ENCODE peak calls at places on chromosomes 13 and 19, in eight cellular contexts. One of them, this sample, is unnamed.

GRCh38 chr13:77136902-77137420 is 110.0 kb upstream of the FBXL3 start:
- DNase-seq in fibroblast of lung: peak
- DNase-seq in endodermal cell: no peak
- DNase-seq in right atrium auricular region: no peak
- DNase-seq in esophagus squamous epithelium: no peak
- DNase-seq in AG04450: peak
- DNase-seq in left lung: no peak
- DNase-seq in brain microvascular endothelial cell: peak
- DNase-seq in this sample: no peak

GRCh38 chr13:20198781-20199180 is 6.0 kb upstream of the GJB2 start:
- DNase-seq in left lung: no peak
- DNase-seq in fibroblast of lung: no peak
- DNase-seq in right atrium auricular region: no peak
- DNase-seq in endodermal cell: no peak
- DNase-seq in brain microvascular endothelial cell: no peak
- DNase-seq in AG04450: no peak
- DNase-seq in esophagus squamous epithelium: no peak
- DNase-seq in this sample: peak

GRCh38 chr19:40791349-40791748 is 7.6 kb upstream of the EGLN2 start:
- DNase-seq in fibroblast of lung: no peak
- DNase-seq in endodermal cell: no peak
- DNase-seq in brain microvascular endothelial cell: no peak
- DNase-seq in left lung: peak
- DNase-seq in esophagus squamous epithelium: no peak
- DNase-seq in AG04450: no peak
- DNase-seq in right atrium auricular region: no peak
- DNase-seq in this sample: no peak

GRCh38 chr13:113557013-113557412 is 27.5 kb upstream of the TFDP1 start:
- DNase-seq in esophagus squamous epithelium: no peak
- DNase-seq in left lung: no peak
- DNase-seq in AG04450: no peak
- DNase-seq in fibroblast of lung: no peak
- DNase-seq in right atrium auricular region: peak
- DNase-seq in brain microvascular endothelial cell: no peak
- DNase-seq in endodermal cell: peak
- DNase-seq in this sample: no peak

GRCh38 chr19:18483119-18483518 is 38.8 kb downstream of the ELL start:
- DNase-seq in left lung: no peak
- DNase-seq in right atrium auricular region: no peak
- DNase-seq in fibroblast of lung: no peak
- DNase-seq in esophagus squamous epithelium: no peak
- DNase-seq in brain microvascular endothelial cell: no peak
- DNase-seq in endodermal cell: no peak
- DNase-seq in AG04450: no peak
- DNase-seq in this sample: no peak

GRCh38 chr13:75226755-75227435 is 255.1 kb downstream of the TBC1D4 start:
- DNase-seq in fibroblast of lung: peak
- DNase-seq in endodermal cell: no peak
- DNase-seq in esophagus squamous epithelium: no peak
- DNase-seq in right atrium auricular region: no peak
- DNase-seq in left lung: no peak
- DNase-seq in AG04450: peak
- DNase-seq in brain microvascular endothelial cell: peak
- DNase-seq in this sample: peak

GRCh38 chr19:43616954-43617353 is 2.5 kb downstream of the ZNF428 start:
- DNase-seq in left lung: no peak
- DNase-seq in endodermal cell: no peak
- DNase-seq in brain microvascular endothelial cell: no peak
- DNase-seq in fibroblast of lung: no peak
- DNase-seq in esophagus squamous epithelium: no peak
- DNase-seq in right atrium auricular region: no peak
- DNase-seq in AG04450: no peak
- DNase-seq in this sample: no peak

GRCh38 chr19:1252221-1252817 is 3.9 kb downstream of the MIDN start:
- DNase-seq in right atrium auricular region: peak
- DNase-seq in brain microvascular endothelial cell: peak
- DNase-seq in esophagus squamous epithelium: peak
- DNase-seq in endodermal cell: no peak
- DNase-seq in fibroblast of lung: peak
- DNase-seq in left lung: peak
- DNase-seq in AG04450: no peak
- DNase-seq in this sample: peak

GRCh38 chr19:18306903-18307681 is 15.8 kb downstream of the LSM4 start:
- DNase-seq in esophagus squamous epithelium: no peak
- DNase-seq in AG04450: no peak
- DNase-seq in left lung: no peak
- DNase-seq in fibroblast of lung: peak
- DNase-seq in right atrium auricular region: no peak
- DNase-seq in brain microvascular endothelial cell: no peak
- DNase-seq in endodermal cell: peak
- DNase-seq in this sample: no peak

GRCh38 chr13:99421758-99422555 is 79.3 kb upstream of the TM9SF2 start:
- DNase-seq in brain microvascular endothelial cell: no peak
- DNase-seq in fibroblast of lung: no peak
- DNase-seq in right atrium auricular region: no peak
- DNase-seq in AG04450: no peak
- DNase-seq in endodermal cell: no peak
- DNase-seq in esophagus squamous epithelium: no peak
- DNase-seq in left lung: no peak
- DNase-seq in this sample: no peak

GRCh38 chr13:48437381-48437780 is 24.5 kb upstream of the LPAR6 start:
- DNase-seq in left lung: peak
- DNase-seq in brain microvascular endothelial cell: peak
- DNase-seq in right atrium auricular region: peak
- DNase-seq in fibroblast of lung: peak
- DNase-seq in AG04450: no peak
- DNase-seq in endodermal cell: no peak
- DNase-seq in esophagus squamous epithelium: no peak
- DNase-seq in this sample: peak

GRCh38 chr13:27896726-27897125 is 23.1 kb upstream of the PDX1 start:
- DNase-seq in AG04450: no peak
- DNase-seq in endodermal cell: no peak
- DNase-seq in fibroblast of lung: no peak
- DNase-seq in brain microvascular endothelial cell: no peak
- DNase-seq in right atrium auricular region: no peak
- DNase-seq in esophagus squamous epithelium: no peak
- DNase-seq in left lung: no peak
- DNase-seq in this sample: no peak

GRCh38 chr13:59236309-59236939 is 927.3 kb downstream of the DIAPH3 start:
- DNase-seq in AG04450: no peak
- DNase-seq in fibroblast of lung: no peak
- DNase-seq in esophagus squamous epithelium: no peak
- DNase-seq in endodermal cell: no peak
- DNase-seq in brain microvascular endothelial cell: no peak
- DNase-seq in right atrium auricular region: no peak
- DNase-seq in left lung: no peak
- DNase-seq in this sample: no peak

GRCh38 chr13:73782781-73783180 is 351.4 kb downstream of the KLF12 start:
- DNase-seq in AG04450: peak
- DNase-seq in left lung: no peak
- DNase-seq in fibroblast of lung: peak
- DNase-seq in brain microvascular endothelial cell: no peak
- DNase-seq in endodermal cell: no peak
- DNase-seq in right atrium auricular region: no peak
- DNase-seq in esophagus squamous epithelium: no peak
- DNase-seq in this sample: no peak

GRCh38 chr13:112998506-112999280 is 29.7 kb downstream of the MCF2L start:
- DNase-seq in brain microvascular endothelial cell: no peak
- DNase-seq in endodermal cell: no peak
- DNase-seq in fibroblast of lung: no peak
- DNase-seq in esophagus squamous epithelium: no peak
- DNase-seq in right atrium auricular region: no peak
- DNase-seq in left lung: no peak
- DNase-seq in AG04450: no peak
- DNase-seq in this sample: no peak

GRCh38 chr19:15161028-15161984 is 39.5 kb downstream of the NOTCH3 start:
- DNase-seq in AG04450: no peak
- DNase-seq in esophagus squamous epithelium: no peak
- DNase-seq in endodermal cell: no peak
- DNase-seq in brain microvascular endothelial cell: no peak
- DNase-seq in fibroblast of lung: no peak
- DNase-seq in left lung: no peak
- DNase-seq in right atrium auricular region: no peak
- DNase-seq in this sample: no peak

GRCh38 chr13:106385669-106386068 is 149.8 kb downstream of the EFNB2 start:
- DNase-seq in endodermal cell: no peak
- DNase-seq in AG04450: no peak
- DNase-seq in fibroblast of lung: peak
- DNase-seq in right atrium auricular region: no peak
- DNase-seq in esophagus squamous epithelium: no peak
- DNase-seq in left lung: no peak
- DNase-seq in brain microvascular endothelial cell: no peak
- DNase-seq in this sample: no peak

GRCh38 chr19:7705387-7706187 is 3.7 kb upstream of the FCER2 start:
- DNase-seq in brain microvascular endothelial cell: no peak
- DNase-seq in esophagus squamous epithelium: no peak
- DNase-seq in AG04450: no peak
- DNase-seq in left lung: peak
- DNase-seq in fibroblast of lung: no peak
- DNase-seq in endodermal cell: no peak
- DNase-seq in right atrium auricular region: peak
- DNase-seq in this sample: no peak

GRCh38 chr13:73223372-73223781 is 164.6 kb downstream of the KLF5 start:
- DNase-seq in left lung: no peak
- DNase-seq in right atrium auricular region: no peak
- DNase-seq in fibroblast of lung: no peak
- DNase-seq in esophagus squamous epithelium: no peak
- DNase-seq in AG04450: no peak
- DNase-seq in endodermal cell: peak
- DNase-seq in brain microvascular endothelial cell: no peak
- DNase-seq in this sample: no peak

GRCh38 chr19:23509686-23510450 is 114.6 kb upstream of the ZNF91 start:
- DNase-seq in esophagus squamous epithelium: no peak
- DNase-seq in fibroblast of lung: no peak
- DNase-seq in AG04450: no peak
- DNase-seq in right atrium auricular region: no peak
- DNase-seq in left lung: no peak
- DNase-seq in endodermal cell: no peak
- DNase-seq in brain microvascular endothelial cell: no peak
- DNase-seq in this sample: no peak

GRCh38 chr19:45496349-45496953 is 396 bp downstream of the RTN2 start:
- DNase-seq in esophagus squamous epithelium: no peak
- DNase-seq in fibroblast of lung: no peak
- DNase-seq in right atrium auricular region: no peak
- DNase-seq in endodermal cell: peak
- DNase-seq in AG04450: no peak
- DNase-seq in left lung: no peak
- DNase-seq in brain microvascular endothelial cell: no peak
- DNase-seq in this sample: no peak

DNA sequence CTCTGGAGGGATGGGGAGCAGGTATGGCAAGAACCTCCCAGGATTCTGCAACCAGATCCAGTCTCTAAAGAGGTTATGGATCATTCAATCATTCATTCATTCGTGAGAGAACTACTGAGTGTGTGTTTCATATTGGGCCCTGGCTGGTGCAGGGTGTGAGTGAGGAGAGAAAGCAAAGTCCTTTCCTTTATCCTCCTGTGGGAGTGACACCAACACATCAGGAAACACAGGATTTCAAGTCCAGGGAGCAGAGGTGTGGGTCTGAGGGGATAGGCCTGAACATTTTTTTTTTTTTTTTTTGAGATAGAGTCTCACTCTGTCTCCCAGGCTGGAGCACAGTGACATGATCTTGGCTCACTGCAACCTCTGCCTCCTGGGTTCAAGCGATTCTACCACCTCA is 3.3 kb downstream of the CEACAM1 start:
- DNase-seq in right atrium auricular region: no peak
- DNase-seq in left lung: no peak
- DNase-seq in AG04450: no peak
- DNase-seq in fibroblast of lung: no peak
- DNase-seq in esophagus squamous epithelium: no peak
- DNase-seq in brain microvascular endothelial cell: no peak
- DNase-seq in endodermal cell: no peak
- DNase-seq in this sample: no peak
- H3K27ac ChIP-seq in right atrium auricular region: no peak
- H3K27ac ChIP-seq in left lung: peak
- H3K27ac ChIP-seq in AG04450: no peak
- H3K27ac ChIP-seq in fibroblast of lung: no peak
- H3K27ac ChIP-seq in esophagus squamous epithelium: no peak
- H3K27ac ChIP-seq in brain microvascular endothelial cell: no peak
- H3K27ac ChIP-seq in endodermal cell: no peak
- H3K27ac ChIP-seq in this sample: no peak

GRCh38 chr19:14073232-14073924 is 792 bp downstream of the MISP3 start:
- DNase-seq in esophagus squamous epithelium: no peak
- DNase-seq in fibroblast of lung: peak
- DNase-seq in endodermal cell: peak
- DNase-seq in left lung: peak
- DNase-seq in AG04450: no peak
- DNase-seq in right atrium auricular region: peak
- DNase-seq in brain microvascular endothelial cell: peak
- DNase-seq in this sample: peak
- TF ChIP-seq CTCF in esophagus squamous epithelium: no peak
- TF ChIP-seq CTCF in fibroblast of lung: peak
- TF ChIP-seq CTCF in endodermal cell: peak
- TF ChIP-seq CTCF in left lung: no peak
- TF ChIP-seq CTCF in AG04450: no peak
- TF ChIP-seq CTCF in right atrium auricular region: peak
- TF ChIP-seq CTCF in brain microvascular endothelial cell: peak
- TF ChIP-seq CTCF in this sample: peak

DNA sequence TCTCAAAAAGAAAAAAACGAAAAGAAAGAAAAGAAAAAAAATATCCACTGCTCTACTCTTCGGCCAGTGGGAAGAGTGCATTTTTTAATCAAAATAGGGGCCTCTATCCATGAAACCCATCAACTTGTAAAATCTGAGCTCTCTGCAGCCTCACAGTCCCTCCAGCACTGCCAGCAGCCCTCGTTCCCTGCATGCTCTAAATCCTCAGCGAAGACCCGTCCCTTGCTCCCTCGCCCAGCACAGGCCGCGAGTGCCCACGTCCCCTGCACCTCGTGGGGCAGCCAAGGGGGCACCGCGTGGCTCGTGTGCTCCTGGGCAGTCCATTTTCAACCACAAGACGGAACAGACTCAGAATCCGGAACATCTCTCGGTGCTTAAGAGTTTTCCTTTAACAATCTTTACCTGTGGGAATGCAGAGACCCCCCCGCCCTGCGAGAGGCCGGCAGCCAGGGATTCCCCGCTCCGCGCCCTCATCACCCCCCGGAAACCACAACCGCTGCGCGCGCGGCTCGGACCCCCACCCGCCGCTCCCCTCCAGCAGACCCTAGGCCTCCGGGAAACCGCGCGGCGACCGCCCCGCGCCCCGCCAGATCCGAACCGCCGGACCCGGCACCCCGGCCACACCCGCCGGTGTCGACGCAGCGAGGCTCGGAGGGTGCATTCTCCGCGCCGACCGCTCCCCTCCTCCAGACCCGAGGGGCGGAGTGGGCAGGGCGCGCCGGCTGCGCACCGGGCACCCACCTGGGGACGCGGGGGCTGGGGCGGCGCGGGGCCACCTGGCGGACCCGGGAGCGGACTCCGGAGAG is 624 bp downstream of the ANKRD27 start:
- DNase-seq in AG04450: no peak
- DNase-seq in right atrium auricular region: no peak
- DNase-seq in left lung: no peak
- DNase-seq in endodermal cell: no peak
- DNase-seq in brain microvascular endothelial cell: no peak
- DNase-seq in esophagus squamous epithelium: no peak
- DNase-seq in fibroblast of lung: no peak
- DNase-seq in this sample: no peak
- H3K27ac ChIP-seq in AG04450: no peak
- H3K27ac ChIP-seq in right atrium auricular region: peak
- H3K27ac ChIP-seq in left lung: peak
- H3K27ac ChIP-seq in endodermal cell: no peak
- H3K27ac ChIP-seq in brain microvascular endothelial cell: peak
- H3K27ac ChIP-seq in esophagus squamous epithelium: peak
- H3K27ac ChIP-seq in fibroblast of lung: peak
- H3K27ac ChIP-seq in this sample: peak

GRCh38 chr13:81770868-81771505 is 1430.1 kb upstream of the SPRY2 start:
- DNase-seq in esophagus squamous epithelium: no peak
- DNase-seq in left lung: no peak
- DNase-seq in endodermal cell: peak
- DNase-seq in right atrium auricular region: no peak
- DNase-seq in AG04450: no peak
- DNase-seq in fibroblast of lung: no peak
- DNase-seq in brain microvascular endothelial cell: no peak
- DNase-seq in this sample: no peak
- TF ChIP-seq CTCF in esophagus squamous epithelium: no peak
- TF ChIP-seq CTCF in left lung: no peak
- TF ChIP-seq CTCF in endodermal cell: no peak
- TF ChIP-seq CTCF in right atrium auricular region: no peak
- TF ChIP-seq CTCF in AG04450: no peak
- TF ChIP-seq CTCF in fibroblast of lung: no peak
- TF ChIP-seq CTCF in brain microvascular endothelial cell: no peak
- TF ChIP-seq CTCF in this sample: no peak

This sample was measured in foreskin keratinocyte.